ENCODE peak calls at places on chromosome 6, in seven cellular contexts. A, Z, C, H, J, E and D are unnamed samples.
A peak's percentile ranks its signal among the peaks of the same experiment; 100 is the strongest.

GRCh38 chr6:169321546-169321945 is 67.9 kb upstream of the THBS2 start:
- DNase-seq in A (no peak), Z (no peak), C (no peak), H (peak; percentile 45), J (no peak), E (no peak), D (no peak)

GRCh38 chr6:7311920-7312615 is 931 bp downstream of the SSR1 start:
- DNase-seq in A (peak; percentile 2), Z (peak; percentile 55), C (no peak), H (peak; percentile 40), J (no peak), E (peak; percentile 55), D (no peak)

GRCh38 chr6:33957391-33958207 is 153.8 kb upstream of the MLN start:
- DNase-seq in A (no peak), Z (no peak), C (no peak), H (no peak), J (no peak), E (no peak), D (no peak)

GRCh38 chr6:167493961-167494697 is 169.2 kb downstream of the TTLL2 start:
- DNase-seq in A (no peak), Z (no peak), C (peak; percentile 67), H (no peak), J (no peak), E (peak; percentile 1), D (no peak)

GRCh38 chr6:113031591-113031990 is 684.5 kb downstream of the RFPL4B start:
- DNase-seq in A (peak; percentile 14), Z (no peak), C (no peak), H (no peak), J (no peak), E (no peak), D (no peak)

GRCh38 chr6:2632368-2632767 is 118.4 kb downstream of the MYLK4 start:
- DNase-seq in A (no peak), Z (no peak), C (no peak), H (no peak), J (no peak), E (peak; percentile 48), D (no peak)

GRCh38 chr6:170096191-170096802 is 194.6 kb downstream of the DLL1 start:
- DNase-seq in A (no peak), Z (no peak), C (no peak), H (no peak), J (no peak), E (no peak), D (peak; percentile 62)

GRCh38 chr6:33927112-33927511 is 123.3 kb upstream of the MLN start:
- DNase-seq in A (no peak), Z (no peak), C (no peak), H (no peak), J (no peak), E (no peak), D (no peak)

GRCh38 chr6:139135578-139136545 is 982 bp downstream of the HECA start:
- DNase-seq in A (peak; percentile 34), Z (peak; percentile 41), C (peak; percentile 77), H (no peak), J (no peak), E (no peak), D (no peak)

GRCh38 chr6:163947276-163947675 is 532.8 kb downstream of the QKI start:
- DNase-seq in A (no peak), Z (no peak), C (no peak), H (peak; percentile 6), J (no peak), E (no peak), D (no peak)

GRCh38 chr6:4316867-4317400 is 181.6 kb upstream of the ECI2 start:
- DNase-seq in A (no peak), Z (no peak), C (peak; percentile 60), H (peak; percentile 88), J (no peak), E (peak; percentile 94), D (peak; percentile 84)

GRCh38 chr6:11628562-11628961 is 91.0 kb downstream of the TMEM170B start:
- DNase-seq in A (no peak), Z (no peak), C (no peak), H (no peak), J (no peak), E (no peak), D (no peak)

GRCh38 chr6:159233365-159234101 is 64.3 kb downstream of the FNDC1 start:
- DNase-seq in A (no peak), Z (no peak), C (no peak), H (no peak), J (no peak), E (no peak), D (no peak)

GRCh38 chr6:161107779-161108380 is 116.3 kb downstream of the MAP3K4 start:
- DNase-seq in A (no peak), Z (no peak), C (no peak), H (no peak), J (no peak), E (no peak), D (no peak)

GRCh38 chr6:137977814-137978213 is 110.8 kb downstream of the TNFAIP3 start:
- DNase-seq in A (no peak), Z (no peak), C (no peak), H (no peak), J (no peak), E (peak; percentile 20), D (no peak)

GRCh38 chr6:23873161-23873560 is 252.9 kb upstream of the NRSN1 start:
- DNase-seq in A (no peak), Z (no peak), C (no peak), H (no peak), J (no peak), E (no peak), D (no peak)